ENCODE peak calls at places on chromosomes 2 and 18, in five cellular contexts. M, T, P, E and U are unnamed samples.

GRCh38 chr2:38070438-38070837 is 5.5 kb downstream of the CYP1B1 start:
- DNase-seq in M (no peak), T (no peak), P (no peak), E (no peak), U (no peak)

GRCh38 chr2:75553961-75554539 is 6.7 kb downstream of the EVA1A start:
- DNase-seq in M (no peak), T (no peak), E (no peak), P (no peak), U (no peak)

GRCh38 chr2:86225581-86225980 is 26.3 kb downstream of the MRPL35 start:
- DNase-seq in E (no peak), T (no peak), M (no peak), P (no peak), U (no peak)

GRCh38 chr18:14935210-14935609 is 187.2 kb downstream of the ANKRD30B start:
- DNase-seq in P (no peak), M (no peak), T (no peak), E (no peak), U (no peak)

GRCh38 chr18:3450358-3451107 is 561 bp downstream of the TGIF1 start:
- DNase-seq in E (peak; percentile 71), M (no peak), P (peak; percentile 60), T (peak; percentile 72), U (peak; percentile 89)

GRCh38 chr2:9975805-9976447 is 24.4 kb downstream of the GRHL1 start:
- DNase-seq in T (peak; percentile 89), M (no peak), P (no peak), E (no peak), U (peak; percentile 29)

GRCh38 chr2:954687-955000 is 4.0 kb downstream of the SNTG2 start:
- DNase-seq in P (no peak), E (no peak), T (no peak), M (no peak), U (no peak)

GRCh38 chr2:179237209-179237946 is 27.3 kb downstream of the SESTD1 start:
- DNase-seq in E (no peak), P (no peak), T (no peak), M (no peak), U (no peak)

GRCh38 chr2:108124733-108125132 is 115.0 kb upstream of the SULT1C3 start:
- DNase-seq in M (no peak), E (no peak), T (no peak), P (no peak), U (no peak)

GRCh38 chr2:43459455-43459854 is 136.4 kb downstream of the THADA start:
- DNase-seq in P (no peak), M (no peak), T (peak; percentile 77), E (no peak), U (no peak)

GRCh38 chr2:239249781-239250180 is 151.0 kb downstream of the HDAC4 start:
- DNase-seq in E (peak; percentile 51), M (no peak), T (no peak), P (no peak), U (peak; percentile 65)

GRCh38 chr2:217412721-217413120 is 552.9 kb upstream of the TNP1 start:
- DNase-seq in M (no peak), P (no peak), T (no peak), E (no peak), U (no peak)

GRCh38 chr2:20615046-20615465 is 35.8 kb downstream of the HS1BP3 start:
- DNase-seq in M (no peak), P (no peak), E (no peak), T (no peak), U (peak; percentile 41)

GRCh38 chr2:150689600-150689999 is 202.1 kb upstream of the RND3 start:
- DNase-seq in E (no peak), M (no peak), P (no peak), T (no peak), U (no peak)

GRCh38 chr2:54042908-54043620 is 72.3 kb upstream of the PSME4 start:
- DNase-seq in M (no peak), P (no peak), E (no peak), T (peak; percentile 32), U (no peak)

GRCh38 chr2:215950009-215950408 is 63.3 kb downstream of the MREG start:
- DNase-seq in T (peak; percentile 54), P (peak; percentile 32), E (no peak), M (no peak), U (no peak)

GRCh38 chr2:30772021-30772705 is 35.1 kb downstream of the CAPN13 start:
- DNase-seq in P (no peak), T (no peak), E (peak; percentile 13), M (no peak), U (no peak)

GRCh38 chr2:28747714-28748113 is 3.9 kb upstream of the PPP1CB start:
- DNase-seq in T (no peak), E (no peak), P (no peak), M (no peak), U (no peak)

GRCh38 chr18:48872234-48873145 is 78.3 kb downstream of the SMAD7 start:
- DNase-seq in P (no peak), T (no peak), M (no peak), E (no peak), U (no peak)

GRCh38 chr2:60677376-60677775 is 78.7 kb upstream of the PAPOLG start:
- DNase-seq in E (no peak), P (no peak), T (no peak), M (no peak), U (no peak)

GRCh38 chr2:43005211-43005974 is 213.0 kb upstream of the HAAO start:
- DNase-seq in M (no peak), E (peak; percentile 93), T (no peak), P (peak; percentile 34), U (no peak)

GRCh38 chr18:40685241-40685640 is 1269.8 kb upstream of the PIK3C3 start:
- DNase-seq in T (no peak), E (no peak), M (no peak), P (no peak), U (no peak)

GRCh38 chr2:29228276-29228675 is 113.1 kb downstream of the CLIP4 start:
- DNase-seq in M (no peak), P (peak; percentile 48), T (no peak), E (no peak), U (no peak)

GRCh38 chr2:96800061-96800761 is 15.9 kb upstream of the CNNM3 start:
- DNase-seq in M (no peak), E (no peak), T (no peak), P (peak; percentile 51), U (no peak)

GRCh38 chr2:217650716-217651360 is 352.0 kb downstream of the TNS1 start:
- DNase-seq in E (no peak), P (peak; percentile 55), T (peak; percentile 76), M (peak; percentile 51), U (no peak)

GRCh38 chr2:111155610-111156009 is 34.9 kb downstream of the BCL2L11 start:
- DNase-seq in P (no peak), M (no peak), T (no peak), E (no peak), U (no peak)

GRCh38 chr2:219452361-219453317 is 18.0 kb downstream of the SPEG start:
- DNase-seq in M (no peak), E (no peak), T (peak; percentile 44), P (peak; percentile 63), U (peak; percentile 67)
- TF ChIP-seq EP300 in M (no peak), E (peak; percentile 95), T (no peak), P (no peak), U (peak; percentile 30)

GRCh38 chr2:237732790-237733349 is 65.7 kb upstream of the RBM44 start:
- DNase-seq in M (no peak), T (no peak), E (no peak), P (peak; percentile 47), U (no peak)

GRCh38 chr2:237735762-237736161 is 62.8 kb upstream of the RBM44 start:
- DNase-seq in P (no peak), T (no peak), M (no peak), E (no peak), U (no peak)

GRCh38 chr2:237734905-237735623 is 63.5 kb upstream of the RBM44 start:
- DNase-seq in P (no peak), T (no peak), M (no peak), E (no peak), U (no peak)

GRCh38 chr2:237732070-237732469 is 66.5 kb upstream of the RBM44 start:
- DNase-seq in E (no peak), T (no peak), P (no peak), M (no peak), U (no peak)

DNA sequence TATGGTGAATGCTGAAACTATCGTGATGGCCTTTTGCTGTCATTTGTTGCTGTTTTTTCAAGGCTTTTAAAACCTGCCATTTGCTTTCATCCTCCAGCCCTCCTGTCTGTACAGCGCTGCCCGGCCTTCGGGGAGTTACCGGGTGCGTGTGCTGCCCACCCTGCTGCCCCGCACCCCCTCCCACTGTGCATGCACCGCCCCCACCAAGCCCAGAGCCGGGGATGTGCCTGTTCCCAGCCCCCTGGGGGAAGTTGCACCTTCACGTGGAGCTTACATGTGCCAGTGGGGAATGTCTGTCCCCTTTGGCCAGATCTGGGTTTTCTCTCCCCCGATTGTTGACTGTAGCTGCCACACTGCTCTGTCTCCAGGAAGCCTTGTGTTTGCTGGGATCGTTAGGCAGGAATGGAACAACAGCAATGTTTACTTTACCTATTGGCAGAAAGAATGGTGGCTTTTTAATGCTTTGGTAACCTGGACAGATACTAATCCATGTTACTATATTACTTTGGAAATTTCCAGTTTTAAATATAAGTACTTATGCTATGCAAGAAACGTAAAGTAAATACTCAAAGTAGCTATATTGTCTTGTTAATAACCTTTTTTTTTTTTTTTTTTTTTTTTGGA is 64.8 kb upstream of the RBM44 start:
- DNase-seq in M (no peak), T (no peak), P (peak; percentile 86), E (peak; percentile 61), U (no peak)
- TF ChIP-seq EP300 in M (no peak), T (no peak), P (peak; percentile 83), E (no peak), U (no peak)

DNA sequence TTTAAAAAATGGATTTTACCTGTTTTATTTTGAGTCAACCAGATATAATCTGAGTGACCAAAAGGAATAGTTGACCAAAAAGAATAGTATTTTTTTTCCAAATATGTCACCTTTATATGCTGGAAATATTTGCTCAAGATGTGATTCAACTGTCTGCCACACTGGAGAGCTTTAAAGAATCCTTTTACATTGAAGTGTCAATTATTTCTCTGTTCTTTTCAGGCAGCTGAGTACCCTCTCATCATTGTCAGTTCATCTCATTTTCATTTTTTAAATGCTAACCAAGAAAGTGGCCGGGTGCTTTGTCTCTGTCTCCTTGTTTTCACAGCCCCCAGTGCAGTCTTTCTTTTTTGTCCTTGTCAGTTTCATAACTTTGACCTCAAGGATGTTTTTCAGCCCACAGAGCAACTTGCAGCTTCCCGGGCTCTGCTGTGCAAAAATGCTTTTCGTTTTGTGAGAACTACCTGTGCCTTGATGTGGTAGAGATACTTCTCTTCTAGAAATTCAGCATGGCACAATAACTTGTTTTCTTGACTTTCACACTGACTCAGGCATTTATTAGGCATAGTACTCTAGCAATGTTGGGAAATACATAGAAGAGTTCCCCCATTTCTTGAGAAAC is 23.4 kb upstream of the CERS6 start:
- DNase-seq in M (no peak), E (no peak), P (no peak), T (no peak), U (no peak)
- TF ChIP-seq EP300 in M (no peak), E (no peak), P (no peak), T (no peak), U (no peak)

DNA sequence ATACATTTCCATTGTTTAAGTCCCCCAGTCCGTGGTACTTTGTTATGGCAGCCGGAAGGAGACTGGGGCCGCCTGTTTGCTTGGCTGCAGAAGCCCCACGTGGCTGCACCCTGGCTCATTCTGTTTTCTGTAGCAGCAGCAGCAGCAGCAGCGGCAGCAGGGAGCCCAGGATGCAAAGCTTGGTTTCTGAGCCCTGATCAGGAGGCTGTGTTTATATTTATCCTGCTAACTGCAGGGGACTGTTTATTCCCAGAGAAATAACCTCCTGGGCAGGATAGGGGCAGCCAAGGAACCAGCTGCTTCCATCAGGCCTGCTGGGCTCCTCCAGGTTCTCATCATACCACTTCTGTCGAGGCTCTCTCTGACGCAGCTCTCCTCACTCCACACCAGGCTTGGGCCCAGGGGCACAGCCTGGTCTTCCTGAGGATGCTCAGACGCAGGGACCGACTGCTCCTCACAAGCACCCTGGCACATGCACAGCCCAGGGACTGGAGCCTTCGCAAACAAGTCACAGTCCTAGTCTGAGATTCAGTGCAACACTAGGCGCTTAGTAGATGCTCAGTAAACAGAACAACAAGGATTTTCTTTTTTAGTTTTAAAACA is 139.0 kb downstream of the MSH2 start:
- DNase-seq in P (no peak), E (no peak), T (no peak), M (no peak), U (no peak)
- TF ChIP-seq EP300 in P (no peak), E (no peak), T (no peak), M (no peak), U (no peak)